ENCODE peak calls at places on chromosomes 16 and 17, in six cellular contexts. O, W, G, T, S and B are unnamed samples.

GRCh38 chr17:57404807-57405485 is 148.6 kb downstream of the MSI2 start:
- DNase-seq in O (no peak), W (no peak), G (no peak), T (no peak), S (no peak), B (no peak)

GRCh38 chr16:50153648-50154368 is 702 bp downstream of the TENT4B start:
- DNase-seq in O (peak), W (no peak), G (no peak), T (peak), S (no peak), B (no peak)

GRCh38 chr16:89612415-89612814 is 1.0 kb upstream of the DPEP1 start:
- DNase-seq in O (no peak), W (no peak), G (no peak), T (no peak), S (no peak), B (no peak)

GRCh38 chr16:13056607-13057006 is 155.2 kb downstream of the SHISA9 start:
- DNase-seq in O (no peak), W (no peak), G (no peak), T (no peak), S (peak), B (no peak)

GRCh38 chr16:72371307-72372081 is 199.5 kb upstream of the PMFBP1 start:
- DNase-seq in O (no peak), W (no peak), G (no peak), T (no peak), S (no peak), B (no peak)

GRCh38 chr17:31803494-31804213 is 55.4 kb downstream of the COPRS start:
- DNase-seq in O (no peak), W (no peak), G (no peak), T (no peak), S (no peak), B (no peak)

GRCh38 chr16:58644108-58644507 is 14.5 kb upstream of the CNOT1 start:
- DNase-seq in O (no peak), W (no peak), G (no peak), T (no peak), S (no peak), B (no peak)

GRCh38 chr16:12340151-12340733 is 363.7 kb downstream of the SNX29 start:
- DNase-seq in O (no peak), W (no peak), G (no peak), T (no peak), S (no peak), B (no peak)

GRCh38 chr17:57869599-57870282 is 19.9 kb upstream of the MRPS23 start:
- DNase-seq in O (no peak), W (no peak), G (no peak), T (no peak), S (no peak), B (peak)

GRCh38 chr16:71846443-71846842 is 667 bp downstream of the ATXN1L start:
- DNase-seq in O (no peak), W (no peak), G (peak), T (no peak), S (no peak), B (no peak)

GRCh38 chr17:35052240-35052608 is 11.3 kb downstream of the RFFL start:
- DNase-seq in O (no peak), W (no peak), G (no peak), T (no peak), S (no peak), B (no peak)

GRCh38 chr16:69057400-69058378 is 47.8 kb upstream of the HAS3 start:
- DNase-seq in O (no peak), W (peak), G (no peak), T (peak), S (no peak), B (no peak)

GRCh38 chr16:57540906-57541753 is 1.3 kb upstream of the ADGRG5 start:
- DNase-seq in O (no peak), W (no peak), G (no peak), T (no peak), S (no peak), B (no peak)

GRCh38 chr16:85313541-85314208 is 201.4 kb upstream of the CIBAR2 start:
- DNase-seq in O (no peak), W (no peak), G (no peak), T (no peak), S (no peak), B (no peak)

GRCh38 chr16:88685156-88686061 is 898 bp downstream of the SNAI3 start:
- DNase-seq in O (no peak), W (peak), G (peak), T (peak), S (no peak), B (no peak)

GRCh38 chr16:3793161-3793576 is 75.8 kb upstream of the TRAP1 start:
- DNase-seq in O (peak), W (no peak), G (no peak), T (no peak), S (no peak), B (no peak)

GRCh38 chr17:61467416-61468262 is 15.4 kb downstream of the TBX4 start:
- DNase-seq in O (peak), W (peak), G (no peak), T (no peak), S (no peak), B (no peak)

GRCh38 chr16:4306439-4307214 is 9.2 kb upstream of the GLIS2 start:
- DNase-seq in O (no peak), W (no peak), G (peak), T (peak), S (no peak), B (no peak)

GRCh38 chr16:11682655-11683096 is 14.4 kb downstream of the SNN start:
- DNase-seq in O (no peak), W (no peak), G (no peak), T (peak), S (no peak), B (no peak)

GRCh38 chr17:72113751-72114150 is 7.1 kb upstream of the SOX9 start:
- DNase-seq in O (no peak), W (no peak), G (no peak), T (no peak), S (no peak), B (no peak)

GRCh38 chr16:87305505-87306391 is 11.4 kb downstream of the C16orf95 start:
- DNase-seq in O (no peak), W (peak), G (no peak), T (no peak), S (no peak), B (no peak)

GRCh38 chr17:27533874-27534815 is 77.9 kb downstream of the KSR1 start:
- DNase-seq in O (no peak), W (no peak), G (no peak), T (no peak), S (no peak), B (no peak)

GRCh38 chr17:60729854-60730253 is 52.2 kb downstream of the BCAS3 start:
- DNase-seq in O (no peak), W (no peak), G (no peak), T (no peak), S (no peak), B (no peak)

GRCh38 chr17:7634384-7634783 is 4.4 kb downstream of the SHBG start:
- DNase-seq in O (peak), W (peak), G (no peak), T (no peak), S (no peak), B (peak)

GRCh38 chr17:82544431-82545070 is 25.0 kb downstream of the FOXK2 start:
- DNase-seq in O (peak), W (peak), G (no peak), T (no peak), S (no peak), B (no peak)

GRCh38 chr17:27506348-27507218 is 50.3 kb downstream of the KSR1 start:
- DNase-seq in O (no peak), W (peak), G (no peak), T (no peak), S (no peak), B (no peak)

GRCh38 chr17:57838453-57838852 is 11.4 kb downstream of the MRPS23 start:
- DNase-seq in O (no peak), W (no peak), G (no peak), T (no peak), S (no peak), B (no peak)

GRCh38 chr16:66462912-66463311 is 35.8 kb downstream of the BEAN1 start:
- DNase-seq in O (no peak), W (peak), G (no peak), T (peak), S (no peak), B (no peak)